ENCODE peak calls at places on chromosomes 7 and 10, in five cellular contexts. One of them, this sample, is unnamed.

GRCh38 chr7:129843982-129844840 is 108.5 kb downstream of the UBE2H start:
- DNase-seq in stimulated activated CD4-positive, alpha-beta T cell treated with anti-CD3 and anti-CD28 coated beads, Interleukin-1b, Interleukin-23, amount 100 ng/mL, for 24 hours: no peak
- DNase-seq in kidney epithelial cell: no peak
- DNase-seq in substantia nigra: no peak
- DNase-seq in GM12865: peak; percentile 30
- DNase-seq in this sample: peak; percentile 34

GRCh38 chr10:131929122-131929845 is 28.5 kb downstream of the PPP2R2D start:
- DNase-seq in stimulated activated CD4-positive, alpha-beta T cell treated with anti-CD3 and anti-CD28 coated beads, Interleukin-1b, Interleukin-23, amount 100 ng/mL, for 24 hours: no peak
- DNase-seq in substantia nigra: no peak
- DNase-seq in GM12865: no peak
- DNase-seq in kidney epithelial cell: no peak
- DNase-seq in this sample: no peak

GRCh38 chr7:5423272-5423843 is at the start of gene TNRC18:
- DNase-seq in GM12865: no peak
- DNase-seq in substantia nigra: no peak
- DNase-seq in kidney epithelial cell: no peak
- DNase-seq in stimulated activated CD4-positive, alpha-beta T cell treated with anti-CD3 and anti-CD28 coated beads, Interleukin-1b, Interleukin-23, amount 100 ng/mL, for 24 hours: no peak
- DNase-seq in this sample: no peak

GRCh38 chr7:38757946-38758345 is 126.8 kb upstream of the AMPH start:
- DNase-seq in stimulated activated CD4-positive, alpha-beta T cell treated with anti-CD3 and anti-CD28 coated beads, Interleukin-1b, Interleukin-23, amount 100 ng/mL, for 24 hours: no peak
- DNase-seq in kidney epithelial cell: no peak
- DNase-seq in GM12865: no peak
- DNase-seq in substantia nigra: no peak
- DNase-seq in this sample: no peak

GRCh38 chr7:55074008-55074499 is 55.2 kb downstream of the EGFR start:
- DNase-seq in kidney epithelial cell: no peak
- DNase-seq in stimulated activated CD4-positive, alpha-beta T cell treated with anti-CD3 and anti-CD28 coated beads, Interleukin-1b, Interleukin-23, amount 100 ng/mL, for 24 hours: no peak
- DNase-seq in GM12865: peak; percentile 93
- DNase-seq in substantia nigra: no peak
- DNase-seq in this sample: peak; percentile 82

GRCh38 chr10:95447733-95448132 is 113.4 kb downstream of the SORBS1 start:
- DNase-seq in GM12865: no peak
- DNase-seq in stimulated activated CD4-positive, alpha-beta T cell treated with anti-CD3 and anti-CD28 coated beads, Interleukin-1b, Interleukin-23, amount 100 ng/mL, for 24 hours: no peak
- DNase-seq in substantia nigra: no peak
- DNase-seq in kidney epithelial cell: no peak
- DNase-seq in this sample: no peak

GRCh38 chr7:19442016-19442785 is 266.6 kb downstream of the POLR1F start:
- DNase-seq in GM12865: peak; percentile 25
- DNase-seq in stimulated activated CD4-positive, alpha-beta T cell treated with anti-CD3 and anti-CD28 coated beads, Interleukin-1b, Interleukin-23, amount 100 ng/mL, for 24 hours: no peak
- DNase-seq in kidney epithelial cell: peak; percentile 7
- DNase-seq in substantia nigra: no peak
- DNase-seq in this sample: peak; percentile 77

GRCh38 chr7:39084344-39084743 is 106.6 kb downstream of the POU6F2 start:
- DNase-seq in GM12865: no peak
- DNase-seq in stimulated activated CD4-positive, alpha-beta T cell treated with anti-CD3 and anti-CD28 coated beads, Interleukin-1b, Interleukin-23, amount 100 ng/mL, for 24 hours: no peak
- DNase-seq in substantia nigra: no peak
- DNase-seq in kidney epithelial cell: no peak
- DNase-seq in this sample: no peak

GRCh38 chr7:27219821-27220220 is 19.9 kb upstream of the HOXA13 start:
- DNase-seq in substantia nigra: no peak
- DNase-seq in stimulated activated CD4-positive, alpha-beta T cell treated with anti-CD3 and anti-CD28 coated beads, Interleukin-1b, Interleukin-23, amount 100 ng/mL, for 24 hours: no peak
- DNase-seq in GM12865: no peak
- DNase-seq in kidney epithelial cell: no peak
- DNase-seq in this sample: no peak

GRCh38 chr7:121020652-121021051 is 32.1 kb downstream of the CPED1 start:
- DNase-seq in stimulated activated CD4-positive, alpha-beta T cell treated with anti-CD3 and anti-CD28 coated beads, Interleukin-1b, Interleukin-23, amount 100 ng/mL, for 24 hours: no peak
- DNase-seq in kidney epithelial cell: no peak
- DNase-seq in substantia nigra: no peak
- DNase-seq in GM12865: no peak
- DNase-seq in this sample: peak; percentile 86

GRCh38 chr7:44802418-44803025 is 6.0 kb downstream of the PPIA start:
- DNase-seq in GM12865: no peak
- DNase-seq in kidney epithelial cell: no peak
- DNase-seq in stimulated activated CD4-positive, alpha-beta T cell treated with anti-CD3 and anti-CD28 coated beads, Interleukin-1b, Interleukin-23, amount 100 ng/mL, for 24 hours: no peak
- DNase-seq in substantia nigra: no peak
- DNase-seq in this sample: no peak

GRCh38 chr7:26216044-26216443 is 14.5 kb downstream of the CBX3 start:
- DNase-seq in GM12865: no peak
- DNase-seq in kidney epithelial cell: no peak
- DNase-seq in stimulated activated CD4-positive, alpha-beta T cell treated with anti-CD3 and anti-CD28 coated beads, Interleukin-1b, Interleukin-23, amount 100 ng/mL, for 24 hours: no peak
- DNase-seq in substantia nigra: no peak
- DNase-seq in this sample: no peak

GRCh38 chr7:95861041-95861440 is 88.7 kb downstream of the DYNC1I1 start:
- DNase-seq in GM12865: no peak
- DNase-seq in substantia nigra: no peak
- DNase-seq in stimulated activated CD4-positive, alpha-beta T cell treated with anti-CD3 and anti-CD28 coated beads, Interleukin-1b, Interleukin-23, amount 100 ng/mL, for 24 hours: no peak
- DNase-seq in kidney epithelial cell: no peak
- DNase-seq in this sample: no peak

GRCh38 chr7:19404912-19405329 is 259.7 kb upstream of the FERD3L start:
- DNase-seq in substantia nigra: no peak
- DNase-seq in stimulated activated CD4-positive, alpha-beta T cell treated with anti-CD3 and anti-CD28 coated beads, Interleukin-1b, Interleukin-23, amount 100 ng/mL, for 24 hours: no peak
- DNase-seq in kidney epithelial cell: peak; percentile 93
- DNase-seq in GM12865: no peak
- DNase-seq in this sample: peak; percentile 98